ENCODE peak calls at places on chromosome 18, in five cellular contexts. M is suprapubic skin, K is GM23338, I is GM20000, O is neural crest cell. H is an unnamed sample.
A peak's percentile ranks its signal among the peaks of the same experiment; 100 is the strongest.

GRCh38 chr18:45684341-45685115 is 39.5 kb upstream of the SLC14A1 start:
- DNase-seq in M (no peak), K (no peak), I (no peak), O (no peak), H (no peak)

GRCh38 chr18:78742346-78742745 is 237.3 kb upstream of the SALL3 start:
- DNase-seq in M (peak; percentile 58), K (no peak), I (no peak), O (no peak), H (no peak)

GRCh38 chr18:12391487-12392136 is 14.6 kb upstream of the AFG3L2 start:
- DNase-seq in M (no peak), K (peak; percentile 73), I (peak; percentile 76), O (peak; percentile 52), H (no peak)

GRCh38 chr18:10420561-10421352 is 33.7 kb upstream of the APCDD1 start:
- DNase-seq in M (no peak), K (no peak), I (no peak), O (no peak), H (no peak)

GRCh38 chr18:41767960-41768359 is 187.1 kb upstream of the PIK3C3 start:
- DNase-seq in M (no peak), K (peak; percentile 29), I (peak; percentile 4), O (no peak), H (no peak)

GRCh38 chr18:50192903-50193795 is 1.8 kb downstream of the MYO5B start:
- DNase-seq in M (no peak), K (peak; percentile 44), I (no peak), O (no peak), H (no peak)

GRCh38 chr18:34754300-34754699 is 44.2 kb downstream of the DTNA start:
- DNase-seq in M (no peak), K (no peak), I (no peak), O (no peak), H (no peak)

GRCh38 chr18:71327443-71328120 is 1038.7 kb downstream of the SOCS6 start:
- DNase-seq in M (no peak), K (no peak), I (no peak), O (no peak), H (no peak)

GRCh38 chr18:13589943-13590342 is 136.4 kb downstream of the FAM210A start:
- DNase-seq in M (no peak), K (no peak), I (no peak), O (no peak), H (no peak)

GRCh38 chr18:44458777-44459176 is 221.9 kb upstream of the SETBP1 start:
- DNase-seq in M (no peak), K (no peak), I (no peak), O (no peak), H (no peak)

GRCh38 chr18:21741511-21742322 is 1.1 kb downstream of the MIB1 start:
- DNase-seq in M (peak; percentile 84), K (peak; percentile 37), I (no peak), O (peak; percentile 38), H (no peak)

GRCh38 chr18:46407471-46408166 is 249.4 kb downstream of the LOXHD1 start:
- DNase-seq in M (no peak), K (no peak), I (no peak), O (no peak), H (no peak)

GRCh38 chr18:35610089-35610488 is 28.5 kb downstream of the GALNT1 start:
- DNase-seq in M (no peak), K (peak; percentile 34), I (no peak), O (no peak), H (no peak)

GRCh38 chr18:48711651-48712486 is 173.0 kb downstream of the CTIF start:
- DNase-seq in M (no peak), K (peak; percentile 51), I (peak; percentile 69), O (no peak), H (no peak)

GRCh38 chr18:75638223-75638596 is 210.7 kb upstream of the SMIM21 start:
- DNase-seq in M (no peak), K (no peak), I (no peak), O (no peak), H (no peak)

GRCh38 chr18:49006641-49007136 is 55.9 kb upstream of the SMAD7 start:
- DNase-seq in M (no peak), K (peak; percentile 30), I (no peak), O (no peak), H (peak; percentile 36)

GRCh38 chr18:33201509-33201926 is 239.0 kb downstream of the CCDC178 start:
- DNase-seq in M (no peak), K (peak; percentile 89), I (no peak), O (peak; percentile 36), H (no peak)

GRCh38 chr18:58438161-58438983 is 190.5 kb downstream of the ALPK2 start:
- DNase-seq in M (no peak), K (no peak), I (peak; percentile 46), O (no peak), H (no peak)

GRCh38 chr18:45686892-45687611 is 36.9 kb upstream of the SLC14A1 start:
- DNase-seq in M (no peak), K (no peak), I (peak; percentile 67), O (no peak), H (no peak)

GRCh38 chr18:43078485-43079092 is 36.9 kb downstream of the RIT2 start:
- DNase-seq in M (no peak), K (peak; percentile 35), I (no peak), O (no peak), H (no peak)

GRCh38 chr18:5729983-5730699 is 165.2 kb downstream of the TMEM200C start:
- DNase-seq in M (no peak), K (no peak), I (no peak), O (no peak), H (no peak)

GRCh38 chr18:3069671-3070433 is 56.9 kb upstream of the LPIN2 start:
- DNase-seq in M (no peak), K (no peak), I (no peak), O (no peak), H (no peak)

GRCh38 chr18:48621815-48622555 is 83.2 kb downstream of the CTIF start:
- DNase-seq in M (no peak), K (no peak), I (no peak), O (no peak), H (no peak)

GRCh38 chr18:12409466-12409865 is 1.7 kb downstream of the PRELID3A start:
- DNase-seq in M (no peak), K (no peak), I (no peak), O (no peak), H (no peak)

GRCh38 chr18:40215981-40216380 is 1739.1 kb upstream of the PIK3C3 start:
- DNase-seq in M (no peak), K (no peak), I (no peak), O (no peak), H (no peak)

GRCh38 chr18:61955644-61956043 is 62.8 kb upstream of the RNF152 start:
- DNase-seq in M (no peak), K (no peak), I (no peak), O (no peak), H (no peak)

GRCh38 chr18:9950289-9951016 is 36.6 kb downstream of the VAPA start:
- DNase-seq in M (no peak), K (no peak), I (no peak), O (no peak), H (no peak)

GRCh38 chr18:52046842-52047241 is 293.2 kb upstream of the DCC start:
- DNase-seq in M (no peak), K (no peak), I (no peak), O (no peak), H (no peak)

GRCh38 chr18:73840319-73841065 is 307.1 kb downstream of the FBXO15 start:
- DNase-seq in M (no peak), K (no peak), I (no peak), O (no peak), H (no peak)

GRCh38 chr18:73842795-73843394 is 304.7 kb downstream of the FBXO15 start:
- DNase-seq in M (no peak), K (peak; percentile 78), I (peak; percentile 54), O (peak; percentile 66), H (no peak)

GRCh38 chr18:73839441-73839840 is 308.2 kb downstream of the FBXO15 start:
- DNase-seq in M (no peak), K (no peak), I (no peak), O (no peak), H (no peak)

GRCh38 chr18:73841661-73842060 is 306.0 kb downstream of the FBXO15 start:
- DNase-seq in M (no peak), K (no peak), I (no peak), O (no peak), H (no peak)
- TF ChIP-seq CTCF in M (no peak), K (no peak), I (no peak), O (peak; percentile 48), H (peak; percentile 41)

DNA sequence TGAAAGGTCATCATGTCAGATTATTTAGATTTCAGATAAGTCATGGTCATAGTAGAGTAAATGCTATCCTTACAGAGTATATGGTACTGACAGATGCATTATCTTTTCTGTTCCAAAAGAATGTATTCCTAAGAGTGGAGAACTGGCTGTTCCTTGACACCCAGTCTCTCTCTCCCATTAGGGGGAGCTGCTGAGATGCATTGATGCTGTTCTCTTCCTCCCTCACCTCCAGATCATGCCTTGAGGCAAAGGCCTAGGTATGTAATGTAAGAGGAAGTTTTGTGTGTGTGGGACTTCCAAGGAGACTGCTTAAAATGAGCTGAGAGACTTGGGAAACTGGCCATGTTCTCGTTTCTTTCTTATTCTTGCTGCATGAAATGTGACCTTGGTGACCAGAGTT is 979.5 kb upstream of the CELF4 start:
- DNase-seq in M (no peak), K (peak; percentile 82), I (peak; percentile 27), O (no peak), H (no peak)
- TF ChIP-seq CTCF in M (no peak), K (peak; percentile 88), I (peak; percentile 29), O (peak; percentile 49), H (no peak)

GRCh38 chr18:22846697-22847096 is 86.4 kb upstream of the RBBP8 start:
- DNase-seq in M (no peak), K (no peak), I (no peak), O (no peak), H (no peak)

GRCh38 chr18:22844643-22845042 is 88.5 kb upstream of the RBBP8 start:
- DNase-seq in M (no peak), K (no peak), I (no peak), O (no peak), H (no peak)

GRCh38 chr18:22847392-22847791 is 85.7 kb upstream of the RBBP8 start:
- DNase-seq in M (no peak), K (peak; percentile 3), I (no peak), O (no peak), H (no peak)

GRCh38 chr18:22847867-22848451 is 85.2 kb upstream of the RBBP8 start:
- DNase-seq in M (no peak), K (no peak), I (no peak), O (no peak), H (no peak)

GRCh38 chr18:22846088-22846683 is 86.9 kb upstream of the RBBP8 start:
- DNase-seq in M (no peak), K (peak; percentile 21), I (peak; percentile 10), O (no peak), H (no peak)
- TF ChIP-seq CTCF in M (peak; percentile 18), K (peak; percentile 41), I (peak; percentile 15), O (peak; percentile 62), H (peak; percentile 77)

GRCh38 chr18:65093341-65093740 is 657.5 kb upstream of the CDH7 start:
- DNase-seq in M (no peak), K (no peak), I (no peak), O (no peak), H (no peak)

DNA sequence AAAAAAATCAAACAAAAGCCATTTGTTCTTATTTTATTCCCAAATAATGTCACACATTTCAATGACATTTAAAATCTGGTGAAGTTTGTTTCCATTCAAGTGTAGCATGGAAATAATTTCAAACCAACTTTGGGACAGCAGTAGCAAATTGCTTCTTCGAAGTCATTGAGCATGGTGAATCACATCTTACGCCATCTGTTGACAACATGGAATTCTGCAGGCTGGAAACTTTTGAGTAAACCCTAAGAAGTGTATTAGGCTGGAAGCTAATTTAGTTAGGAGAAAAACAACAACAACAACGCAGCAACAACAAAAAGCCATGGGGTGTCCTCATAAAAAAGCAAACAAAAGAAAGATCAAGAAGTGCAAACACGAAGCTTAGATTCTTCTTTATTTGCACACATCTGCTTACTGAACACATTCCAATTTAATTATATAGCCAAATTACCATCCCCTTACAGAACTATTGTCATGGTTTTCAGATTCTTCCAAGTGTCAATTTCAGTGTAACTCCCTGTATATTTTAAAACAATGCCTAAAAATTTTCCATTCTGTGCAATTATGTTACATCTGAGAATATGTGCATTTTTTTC is 659.0 kb upstream of the CDH7 start:
- DNase-seq in M (no peak), K (peak; percentile 82), I (peak; percentile 1), O (no peak), H (no peak)
- TF ChIP-seq CTCF in M (peak; percentile 11), K (peak; percentile 69), I (no peak), O (peak; percentile 70), H (peak; percentile 77)

H was measured in chondrocyte.